ENCODE peak calls at places on chromosomes 3 and 15, in nine cellular contexts. One of them, this sample, is unnamed.

GRCh38 chr15:64001148-64001547 is 45.1 kb downstream of the DAPK2 start:
- DNase-seq in Panc1: no peak
- DNase-seq in M059J: no peak
- DNase-seq in AML-193: peak
- DNase-seq in AG04450: no peak
- DNase-seq in substantia nigra: no peak
- DNase-seq in stimulated activated CD8-positive, alpha-beta memory T cell treated with anti-CD3 and anti-CD28 coated beads, Interleukin-7, amount 100 ng/mL, for 1 hour: no peak
- DNase-seq in activated CD4-positive, alpha-beta T cell treated with anti-CD3 and anti-CD28 coated beads, Interleukin-2, amount 50 U/mL, for 24 hours: no peak
- DNase-seq in GM23338: no peak
- DNase-seq in this sample: no peak

GRCh38 chr3:141442421-141442820 is 44.4 kb upstream of the RASA2 start:
- DNase-seq in stimulated activated CD8-positive, alpha-beta memory T cell treated with anti-CD3 and anti-CD28 coated beads, Interleukin-7, amount 100 ng/mL, for 1 hour: no peak
- DNase-seq in substantia nigra: no peak
- DNase-seq in AG04450: no peak
- DNase-seq in activated CD4-positive, alpha-beta T cell treated with anti-CD3 and anti-CD28 coated beads, Interleukin-2, amount 50 U/mL, for 24 hours: no peak
- DNase-seq in AML-193: no peak
- DNase-seq in M059J: no peak
- DNase-seq in GM23338: no peak
- DNase-seq in Panc1: no peak
- DNase-seq in this sample: no peak

GRCh38 chr15:69855601-69856000 is 242.1 kb downstream of the TLE3 start:
- DNase-seq in AML-193: no peak
- DNase-seq in M059J: peak
- DNase-seq in activated CD4-positive, alpha-beta T cell treated with anti-CD3 and anti-CD28 coated beads, Interleukin-2, amount 50 U/mL, for 24 hours: no peak
- DNase-seq in GM23338: no peak
- DNase-seq in substantia nigra: no peak
- DNase-seq in AG04450: no peak
- DNase-seq in Panc1: no peak
- DNase-seq in stimulated activated CD8-positive, alpha-beta memory T cell treated with anti-CD3 and anti-CD28 coated beads, Interleukin-7, amount 100 ng/mL, for 1 hour: no peak
- DNase-seq in this sample: no peak

GRCh38 chr3:125022186-125022585 is 33.6 kb downstream of the HEG1 start:
- DNase-seq in activated CD4-positive, alpha-beta T cell treated with anti-CD3 and anti-CD28 coated beads, Interleukin-2, amount 50 U/mL, for 24 hours: no peak
- DNase-seq in AG04450: no peak
- DNase-seq in Panc1: no peak
- DNase-seq in stimulated activated CD8-positive, alpha-beta memory T cell treated with anti-CD3 and anti-CD28 coated beads, Interleukin-7, amount 100 ng/mL, for 1 hour: no peak
- DNase-seq in M059J: no peak
- DNase-seq in AML-193: no peak
- DNase-seq in substantia nigra: no peak
- DNase-seq in GM23338: no peak
- DNase-seq in this sample: no peak

GRCh38 chr3:157127268-157127667 is 32.7 kb downstream of the CCNL1 start:
- DNase-seq in M059J: peak
- DNase-seq in substantia nigra: no peak
- DNase-seq in GM23338: peak
- DNase-seq in AML-193: no peak
- DNase-seq in stimulated activated CD8-positive, alpha-beta memory T cell treated with anti-CD3 and anti-CD28 coated beads, Interleukin-7, amount 100 ng/mL, for 1 hour: no peak
- DNase-seq in Panc1: no peak
- DNase-seq in AG04450: no peak
- DNase-seq in activated CD4-positive, alpha-beta T cell treated with anti-CD3 and anti-CD28 coated beads, Interleukin-2, amount 50 U/mL, for 24 hours: no peak
- DNase-seq in this sample: no peak

GRCh38 chr3:6781103-6781502 is 79.8 kb upstream of the GRM7 start:
- DNase-seq in stimulated activated CD8-positive, alpha-beta memory T cell treated with anti-CD3 and anti-CD28 coated beads, Interleukin-7, amount 100 ng/mL, for 1 hour: no peak
- DNase-seq in activated CD4-positive, alpha-beta T cell treated with anti-CD3 and anti-CD28 coated beads, Interleukin-2, amount 50 U/mL, for 24 hours: no peak
- DNase-seq in M059J: no peak
- DNase-seq in GM23338: no peak
- DNase-seq in substantia nigra: no peak
- DNase-seq in AML-193: no peak
- DNase-seq in AG04450: no peak
- DNase-seq in Panc1: no peak
- DNase-seq in this sample: no peak

GRCh38 chr3:69189487-69189886 is 67.1 kb upstream of the LMOD3 start:
- DNase-seq in Panc1: no peak
- DNase-seq in activated CD4-positive, alpha-beta T cell treated with anti-CD3 and anti-CD28 coated beads, Interleukin-2, amount 50 U/mL, for 24 hours: no peak
- DNase-seq in AML-193: no peak
- DNase-seq in stimulated activated CD8-positive, alpha-beta memory T cell treated with anti-CD3 and anti-CD28 coated beads, Interleukin-7, amount 100 ng/mL, for 1 hour: no peak
- DNase-seq in M059J: peak
- DNase-seq in AG04450: no peak
- DNase-seq in GM23338: no peak
- DNase-seq in substantia nigra: no peak
- DNase-seq in this sample: no peak

GRCh38 chr3:26108846-26109489 is 319.1 kb downstream of the OXSM start:
- DNase-seq in substantia nigra: no peak
- DNase-seq in M059J: no peak
- DNase-seq in stimulated activated CD8-positive, alpha-beta memory T cell treated with anti-CD3 and anti-CD28 coated beads, Interleukin-7, amount 100 ng/mL, for 1 hour: no peak
- DNase-seq in AG04450: no peak
- DNase-seq in activated CD4-positive, alpha-beta T cell treated with anti-CD3 and anti-CD28 coated beads, Interleukin-2, amount 50 U/mL, for 24 hours: no peak
- DNase-seq in Panc1: no peak
- DNase-seq in AML-193: no peak
- DNase-seq in GM23338: no peak
- DNase-seq in this sample: no peak

GRCh38 chr3:197554196-197554561 is 1.6 kb downstream of the BDH1 start:
- DNase-seq in stimulated activated CD8-positive, alpha-beta memory T cell treated with anti-CD3 and anti-CD28 coated beads, Interleukin-7, amount 100 ng/mL, for 1 hour: no peak
- DNase-seq in AG04450: no peak
- DNase-seq in M059J: no peak
- DNase-seq in GM23338: no peak
- DNase-seq in Panc1: no peak
- DNase-seq in activated CD4-positive, alpha-beta T cell treated with anti-CD3 and anti-CD28 coated beads, Interleukin-2, amount 50 U/mL, for 24 hours: no peak
- DNase-seq in substantia nigra: no peak
- DNase-seq in AML-193: peak
- DNase-seq in this sample: no peak

GRCh38 chr15:35723852-35724251 is 177.9 kb upstream of the DPH6 start:
- DNase-seq in Panc1: no peak
- DNase-seq in activated CD4-positive, alpha-beta T cell treated with anti-CD3 and anti-CD28 coated beads, Interleukin-2, amount 50 U/mL, for 24 hours: no peak
- DNase-seq in AML-193: no peak
- DNase-seq in GM23338: no peak
- DNase-seq in stimulated activated CD8-positive, alpha-beta memory T cell treated with anti-CD3 and anti-CD28 coated beads, Interleukin-7, amount 100 ng/mL, for 1 hour: no peak
- DNase-seq in AG04450: no peak
- DNase-seq in M059J: no peak
- DNase-seq in substantia nigra: no peak
- DNase-seq in this sample: no peak

This sample was measured in esophagus squamous epithelium.